ENCODE peak calls at places on chromosomes 3 and 15, in nine cellular contexts. C is H9, Z is right lobe of liver, Y is dorsolateral prefrontal cortex, E is progenitor cell of endocrine pancreas, O is H1, P is HFF-Myc, W is A673, Q is BE2C. H is an unnamed sample.

GRCh38 chr15:74482661-74483060 is 21.7 kb upstream of the UBL7 start:
- DNase-seq in C (peak), Z (no peak), Y (no peak), E (no peak), O (no peak), P (no peak), W (no peak), Q (peak), H (no peak)

GRCh38 chr15:25242166-25242879 is 196.5 kb downstream of the UBE3A start:
- DNase-seq in C (no peak), Z (no peak), Y (peak), E (no peak), O (no peak), P (no peak), W (no peak), Q (peak), H (no peak)

GRCh38 chr15:74826372-74826819 is at the start of gene CPLX3:
- DNase-seq in C (peak), Z (no peak), Y (no peak), E (peak), O (peak), P (no peak), W (peak), Q (no peak), H (no peak)

GRCh38 chr3:111837112-111837511 is 22.0 kb upstream of the PHLDB2 start:
- DNase-seq in C (no peak), Z (no peak), Y (no peak), E (no peak), O (no peak), P (no peak), W (no peak), Q (no peak), H (no peak)

GRCh38 chr3:161890147-161890625 is 393.6 kb downstream of the OTOL1 start:
- DNase-seq in C (no peak), Z (no peak), Y (no peak), E (no peak), O (no peak), P (peak), W (peak), Q (peak), H (no peak)

GRCh38 chr3:153394017-153394416 is 232.0 kb downstream of the RAP2B start:
- DNase-seq in C (no peak), Z (no peak), Y (no peak), E (no peak), O (no peak), P (no peak), W (no peak), Q (no peak), H (no peak)

GRCh38 chr3:13313813-13314212 is 106.3 kb downstream of the NUP210 start:
- DNase-seq in C (no peak), Z (no peak), Y (no peak), E (no peak), O (no peak), P (no peak), W (no peak), Q (no peak), H (no peak)

GRCh38 chr3:154792828-154793227 is 287.3 kb upstream of the MME start:
- DNase-seq in C (no peak), Z (no peak), Y (no peak), E (no peak), O (no peak), P (no peak), W (no peak), Q (no peak), H (no peak)

GRCh38 chr15:85541744-85542143 is 161.3 kb downstream of the AKAP13 start:
- DNase-seq in C (no peak), Z (no peak), Y (no peak), E (no peak), O (no peak), P (no peak), W (no peak), Q (no peak), H (no peak)

GRCh38 chr3:196620228-196620627 is 19.3 kb upstream of the NRROS start:
- DNase-seq in C (no peak), Z (no peak), Y (no peak), E (no peak), O (no peak), P (no peak), W (no peak), Q (no peak), H (no peak)

GRCh38 chr15:60966316-60966715 is 262.8 kb downstream of the RORA start:
- DNase-seq in C (no peak), Z (no peak), Y (no peak), E (no peak), O (no peak), P (no peak), W (no peak), Q (no peak), H (no peak)

DNA sequence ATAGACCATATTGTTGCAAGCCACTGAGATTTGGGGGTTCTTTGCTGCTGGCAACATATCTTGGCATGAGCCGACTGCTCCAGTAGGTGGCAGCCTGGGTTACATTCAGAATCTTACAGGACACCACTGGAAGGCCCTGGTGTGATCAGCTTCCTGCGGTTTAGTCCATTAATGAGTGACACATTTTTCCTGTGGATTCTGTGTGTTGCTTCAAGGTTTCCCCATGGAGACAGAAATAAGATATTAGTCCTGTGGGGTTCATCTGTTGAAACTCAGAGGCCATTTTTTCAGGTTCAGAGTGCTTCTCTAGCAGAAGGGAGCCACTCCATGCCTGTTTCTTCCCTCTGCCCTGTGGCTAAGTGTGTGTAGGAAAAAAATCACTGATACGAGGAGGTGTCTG is 116.2 kb downstream of the MFSD1 start:
- DNase-seq in C (peak), Z (no peak), Y (peak), E (peak), O (peak), P (peak), W (peak), Q (peak), H (peak)
- TF ChIP-seq CTCF in C (peak), Z (peak), Y (peak), E (peak), O (peak), P (peak), W (peak), Q (peak), H (peak)

GRCh38 chr3:146159037-146159436 is 1.9 kb downstream of the PLOD2 start:
- DNase-seq in C (no peak), Z (no peak), Y (no peak), E (no peak), O (no peak), P (no peak), W (no peak), Q (no peak), H (no peak)
- TF ChIP-seq CTCF in C (no peak), Z (no peak), Y (no peak), E (no peak), O (no peak), P (no peak), W (no peak), Q (no peak), H (no peak)

GRCh38 chr15:42371125-42371524 is 11.8 kb downstream of the CAPN3 start:
- DNase-seq in C (no peak), Z (no peak), Y (no peak), E (no peak), O (no peak), P (no peak), W (peak), Q (no peak), H (no peak)
- TF ChIP-seq CTCF in C (no peak), Z (no peak), Y (no peak), E (no peak), O (no peak), P (peak), W (no peak), Q (peak), H (no peak)

GRCh38 chr15:50879016-50879415 is 29.5 kb upstream of the AP4E1 start:
- DNase-seq in C (no peak), Z (no peak), Y (no peak), E (no peak), O (no peak), P (no peak), W (no peak), Q (no peak), H (no peak)

GRCh38 chr15:50873935-50874353 is 34.5 kb upstream of the AP4E1 start:
- DNase-seq in C (no peak), Z (no peak), Y (no peak), E (no peak), O (no peak), P (no peak), W (no peak), Q (no peak), H (no peak)

GRCh38 chr15:50880221-50880620 is 28.3 kb upstream of the AP4E1 start:
- DNase-seq in C (no peak), Z (no peak), Y (no peak), E (no peak), O (no peak), P (no peak), W (no peak), Q (no peak), H (no peak)

GRCh38 chr15:50876260-50876988 is 32.1 kb upstream of the AP4E1 start:
- DNase-seq in C (no peak), Z (no peak), Y (no peak), E (no peak), O (no peak), P (no peak), W (no peak), Q (no peak), H (no peak)

DNA sequence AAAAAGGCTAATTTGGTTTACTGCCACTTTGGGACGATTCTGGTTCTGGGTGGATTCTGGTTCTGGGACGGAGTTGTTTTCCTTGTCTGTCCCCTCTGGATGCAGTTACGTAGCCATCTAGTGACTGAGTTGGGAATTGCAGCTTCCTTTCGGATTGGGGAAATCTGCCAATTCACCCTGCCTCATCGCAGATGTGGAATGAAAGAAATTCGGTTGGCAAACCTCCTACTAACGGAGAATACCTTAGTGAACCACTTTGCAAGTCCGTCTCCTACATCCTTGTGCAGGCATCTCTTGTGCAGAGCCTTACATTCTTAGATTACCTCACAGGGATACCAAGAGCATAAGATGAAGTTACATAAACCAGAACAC is 31.5 kb upstream of the AP4E1 start:
- DNase-seq in C (peak), Z (no peak), Y (peak), E (peak), O (peak), P (peak), W (peak), Q (peak), H (peak)
- TF ChIP-seq CTCF in C (peak), Z (peak), Y (peak), E (peak), O (peak), P (peak), W (peak), Q (peak), H (peak)

GRCh38 chr3:143951351-143951971 is 20.2 kb upstream of the DIPK2A start:
- DNase-seq in C (no peak), Z (no peak), Y (no peak), E (no peak), O (no peak), P (no peak), W (peak), Q (peak), H (no peak)
- TF ChIP-seq CTCF in C (peak), Z (peak), Y (peak), E (peak), O (peak), P (peak), W (peak), Q (peak), H (peak)

GRCh38 chr3:36132214-36132613 is 248.1 kb upstream of the STAC start:
- DNase-seq in C (no peak), Z (no peak), Y (no peak), E (no peak), O (no peak), P (no peak), W (peak), Q (no peak), H (no peak)
- TF ChIP-seq CTCF in C (peak), Z (no peak), Y (no peak), E (no peak), O (peak), P (peak), W (peak), Q (peak), H (no peak)

GRCh38 chr3:72919520-72919919 is 31.7 kb downstream of the GXYLT2 start:
- DNase-seq in C (no peak), Z (no peak), Y (no peak), E (no peak), O (no peak), P (no peak), W (no peak), Q (no peak), H (no peak)

GRCh38 chr3:72924055-72924454 is 36.2 kb downstream of the GXYLT2 start:
- DNase-seq in C (peak), Z (no peak), Y (no peak), E (no peak), O (no peak), P (no peak), W (peak), Q (peak), H (no peak)
- TF ChIP-seq CTCF in C (peak), Z (no peak), Y (no peak), E (peak), O (peak), P (peak), W (peak), Q (peak), H (no peak)

GRCh38 chr3:123724306-123724705 is 139.5 kb upstream of the HACD2 start:
- DNase-seq in C (peak), Z (no peak), Y (no peak), E (no peak), O (no peak), P (no peak), W (peak), Q (no peak), H (no peak)
- TF ChIP-seq CTCF in C (peak), Z (no peak), Y (no peak), E (no peak), O (peak), P (peak), W (no peak), Q (no peak), H (no peak)

GRCh38 chr3:31680072-31680870 is 147.5 kb downstream of the STT3B start:
- DNase-seq in C (no peak), Z (no peak), Y (no peak), E (no peak), O (peak), P (no peak), W (no peak), Q (no peak), H (no peak)
- TF ChIP-seq CTCF in C (no peak), Z (no peak), Y (no peak), E (no peak), O (no peak), P (no peak), W (no peak), Q (no peak), H (no peak)

GRCh38 chr3:183279371-183279770 is 26.3 kb downstream of the B3GNT5 start:
- DNase-seq in C (no peak), Z (no peak), Y (no peak), E (no peak), O (no peak), P (no peak), W (no peak), Q (no peak), H (no peak)
- TF ChIP-seq CTCF in C (no peak), Z (no peak), Y (no peak), E (no peak), O (no peak), P (no peak), W (no peak), Q (no peak), H (no peak)